ENCODE peak calls at places on chromosomes 3 and 15, in five cellular contexts. One of them, this sample, is unnamed.

GRCh38 chr3:106372293-106372648 is 503.5 kb upstream of the CBLB start:
- DNase-seq in NCI-H1092: no peak
- DNase-seq in iris pigment epithelial cell: no peak
- DNase-seq in left lung: no peak
- DNase-seq in EH: no peak
- DNase-seq in this sample: no peak

GRCh38 chr3:123642182-123642956 is 57.5 kb upstream of the HACD2 start:
- DNase-seq in NCI-H1092: peak
- DNase-seq in iris pigment epithelial cell: peak
- DNase-seq in left lung: no peak
- DNase-seq in EH: peak
- DNase-seq in this sample: peak

GRCh38 chr3:185549651-185550111 is 2.7 kb downstream of the LIPH start:
- DNase-seq in NCI-H1092: no peak
- DNase-seq in iris pigment epithelial cell: peak
- DNase-seq in left lung: no peak
- DNase-seq in EH: peak
- DNase-seq in this sample: peak

GRCh38 chr3:78140866-78141658 is 1101.2 kb downstream of the ROBO2 start:
- DNase-seq in NCI-H1092: no peak
- DNase-seq in iris pigment epithelial cell: peak
- DNase-seq in left lung: no peak
- DNase-seq in EH: peak
- DNase-seq in this sample: peak

GRCh38 chr3:144470646-144471045 is 499.0 kb downstream of the DIPK2A start:
- DNase-seq in NCI-H1092: no peak
- DNase-seq in iris pigment epithelial cell: no peak
- DNase-seq in left lung: no peak
- DNase-seq in EH: no peak
- DNase-seq in this sample: no peak

GRCh38 chr3:16448691-16449090 is 64.8 kb downstream of the RFTN1 start:
- DNase-seq in NCI-H1092: no peak
- DNase-seq in iris pigment epithelial cell: peak
- DNase-seq in left lung: no peak
- DNase-seq in EH: peak
- DNase-seq in this sample: peak

GRCh38 chr15:69812881-69813280 is 284.8 kb downstream of the TLE3 start:
- DNase-seq in NCI-H1092: no peak
- DNase-seq in iris pigment epithelial cell: no peak
- DNase-seq in left lung: no peak
- DNase-seq in EH: no peak
- DNase-seq in this sample: no peak

GRCh38 chr3:157073810-157074209 is 86.1 kb downstream of the CCNL1 start:
- DNase-seq in NCI-H1092: no peak
- DNase-seq in iris pigment epithelial cell: peak
- DNase-seq in left lung: no peak
- DNase-seq in EH: peak
- DNase-seq in this sample: peak

GRCh38 chr3:39707314-39707909 is 102.0 kb upstream of the MYRIP start:
- DNase-seq in NCI-H1092: no peak
- DNase-seq in iris pigment epithelial cell: peak
- DNase-seq in left lung: no peak
- DNase-seq in EH: peak
- DNase-seq in this sample: peak

GRCh38 chr3:129507181-129507831 is 21.1 kb upstream of the RHO start:
- DNase-seq in NCI-H1092: peak
- DNase-seq in iris pigment epithelial cell: no peak
- DNase-seq in left lung: no peak
- DNase-seq in EH: no peak
- DNase-seq in this sample: no peak

GRCh38 chr3:14307953-14308352 is 94.5 kb upstream of the SLC6A6 start:
- DNase-seq in NCI-H1092: no peak
- DNase-seq in iris pigment epithelial cell: no peak
- DNase-seq in left lung: no peak
- DNase-seq in EH: no peak
- DNase-seq in this sample: no peak

GRCh38 chr15:71043373-71043772 is 71.9 kb upstream of the THSD4 start:
- DNase-seq in NCI-H1092: no peak
- DNase-seq in iris pigment epithelial cell: peak
- DNase-seq in left lung: no peak
- DNase-seq in EH: peak
- DNase-seq in this sample: no peak

GRCh38 chr3:178436773-178437172 is 99.5 kb upstream of the KCNMB2 start:
- DNase-seq in NCI-H1092: no peak
- DNase-seq in iris pigment epithelial cell: peak
- DNase-seq in left lung: no peak
- DNase-seq in EH: peak
- DNase-seq in this sample: peak

GRCh38 chr15:72785452-72786243 is 2.1 kb upstream of the ADPGK start:
- DNase-seq in NCI-H1092: no peak
- DNase-seq in iris pigment epithelial cell: peak
- DNase-seq in left lung: peak
- DNase-seq in EH: peak
- DNase-seq in this sample: peak

GRCh38 chr3:83934208-83935150 is 1024.3 kb upstream of the CADM2 start:
- DNase-seq in NCI-H1092: no peak
- DNase-seq in iris pigment epithelial cell: peak
- DNase-seq in left lung: no peak
- DNase-seq in EH: no peak
- DNase-seq in this sample: peak

GRCh38 chr3:11115548-11115947 is 38.7 kb upstream of the HRH1 start:
- DNase-seq in NCI-H1092: no peak
- DNase-seq in iris pigment epithelial cell: no peak
- DNase-seq in left lung: no peak
- DNase-seq in EH: no peak
- DNase-seq in this sample: no peak

GRCh38 chr3:140711719-140712086 is 33.8 kb downstream of the TRIM42 start:
- DNase-seq in NCI-H1092: no peak
- DNase-seq in iris pigment epithelial cell: no peak
- DNase-seq in left lung: no peak
- DNase-seq in EH: no peak
- DNase-seq in this sample: no peak

GRCh38 chr15:99951471-99951870 is 218.2 kb upstream of the LYSMD4 start:
- DNase-seq in NCI-H1092: no peak
- DNase-seq in iris pigment epithelial cell: no peak
- DNase-seq in left lung: no peak
- DNase-seq in EH: no peak
- DNase-seq in this sample: peak

GRCh38 chr15:99755692-99756409 is 22.6 kb upstream of the LYSMD4 start:
- DNase-seq in NCI-H1092: peak
- DNase-seq in iris pigment epithelial cell: peak
- DNase-seq in left lung: no peak
- DNase-seq in EH: peak
- DNase-seq in this sample: peak

GRCh38 chr3:116610124-116610523 is 99.5 kb upstream of the TUSC7 start:
- DNase-seq in NCI-H1092: no peak
- DNase-seq in iris pigment epithelial cell: no peak
- DNase-seq in left lung: no peak
- DNase-seq in EH: no peak
- DNase-seq in this sample: no peak

GRCh38 chr3:60009931-60010478 is 960.2 kb upstream of the CFAP20DC start:
- DNase-seq in NCI-H1092: no peak
- DNase-seq in iris pigment epithelial cell: no peak
- DNase-seq in left lung: no peak
- DNase-seq in EH: no peak
- DNase-seq in this sample: no peak

GRCh38 chr3:129039271-129040038 is 21.1 kb upstream of the GP9 start:
- DNase-seq in NCI-H1092: peak
- DNase-seq in iris pigment epithelial cell: no peak
- DNase-seq in left lung: no peak
- DNase-seq in EH: no peak
- DNase-seq in this sample: no peak

GRCh38 chr3:107574650-107575049 is 51.9 kb downstream of the BBX start:
- DNase-seq in NCI-H1092: no peak
- DNase-seq in iris pigment epithelial cell: peak
- DNase-seq in left lung: no peak
- DNase-seq in EH: peak
- DNase-seq in this sample: peak

GRCh38 chr3:10783360-10784346 is 32.4 kb upstream of the SLC6A11 start:
- DNase-seq in NCI-H1092: peak
- DNase-seq in iris pigment epithelial cell: peak
- DNase-seq in left lung: no peak
- DNase-seq in EH: peak
- DNase-seq in this sample: peak

GRCh38 chr3:186775999-186776398 is 7.4 kb upstream of the EIF4A2 start:
- DNase-seq in NCI-H1092: no peak
- DNase-seq in iris pigment epithelial cell: no peak
- DNase-seq in left lung: no peak
- DNase-seq in EH: no peak
- DNase-seq in this sample: no peak

GRCh38 chr3:104101736-104102135 is 1265.0 kb upstream of the ALCAM start:
- DNase-seq in NCI-H1092: no peak
- DNase-seq in iris pigment epithelial cell: no peak
- DNase-seq in left lung: no peak
- DNase-seq in EH: no peak
- DNase-seq in this sample: peak

GRCh38 chr3:69080233-69080644 is at the start of gene UBA3:
- DNase-seq in NCI-H1092: peak
- DNase-seq in iris pigment epithelial cell: peak
- DNase-seq in left lung: peak
- DNase-seq in EH: peak
- DNase-seq in this sample: peak

GRCh38 chr3:43181202-43181910 is 75.5 kb upstream of the POMGNT2 start:
- DNase-seq in NCI-H1092: no peak
- DNase-seq in iris pigment epithelial cell: no peak
- DNase-seq in left lung: no peak
- DNase-seq in EH: no peak
- DNase-seq in this sample: no peak

GRCh38 chr3:125115640-125116039 is 59.8 kb upstream of the HEG1 start:
- DNase-seq in NCI-H1092: no peak
- DNase-seq in iris pigment epithelial cell: peak
- DNase-seq in left lung: no peak
- DNase-seq in EH: peak
- DNase-seq in this sample: peak

This sample was measured in astrocyte of the spinal cord.